ENCODE peak calls at places on chromosomes 1 and 21, in nine cellular contexts. One of them, this sample, is unnamed.
A peak's percentile ranks its signal among the peaks of the same experiment; 100 is the strongest.

GRCh38 chr1:159266832-159267231 is 35.3 kb upstream of the FCER1A start:
- DNase-seq in breast epithelium: no peak
- DNase-seq in esophagus squamous epithelium: no peak
- DNase-seq in CD8-positive, alpha-beta T cell: no peak
- DNase-seq in IMR-90: no peak
- DNase-seq in Calu3: no peak
- DNase-seq in OCI-LY7: no peak
- DNase-seq in H1: no peak
- DNase-seq in endothelial cell of umbilical vein: no peak
- DNase-seq in this sample: no peak

GRCh38 chr21:20739421-20739820 is 258.8 kb upstream of the NCAM2 start:
- DNase-seq in breast epithelium: no peak
- DNase-seq in esophagus squamous epithelium: no peak
- DNase-seq in CD8-positive, alpha-beta T cell: no peak
- DNase-seq in IMR-90: no peak
- DNase-seq in Calu3: no peak
- DNase-seq in OCI-LY7: no peak
- DNase-seq in H1: no peak
- DNase-seq in endothelial cell of umbilical vein: no peak
- DNase-seq in this sample: peak; percentile 1

GRCh38 chr1:22736496-22737088 is 26.0 kb downstream of the EPHB2 start:
- DNase-seq in breast epithelium: no peak
- DNase-seq in esophagus squamous epithelium: no peak
- DNase-seq in CD8-positive, alpha-beta T cell: no peak
- DNase-seq in IMR-90: no peak
- DNase-seq in Calu3: no peak
- DNase-seq in OCI-LY7: no peak
- DNase-seq in H1: no peak
- DNase-seq in endothelial cell of umbilical vein: no peak
- DNase-seq in this sample: peak; percentile 52

GRCh38 chr1:76640092-76640491 is 227.2 kb upstream of the ST6GALNAC5 start:
- DNase-seq in breast epithelium: no peak
- DNase-seq in esophagus squamous epithelium: no peak
- DNase-seq in CD8-positive, alpha-beta T cell: no peak
- DNase-seq in IMR-90: peak; percentile 11
- DNase-seq in Calu3: no peak
- DNase-seq in OCI-LY7: no peak
- DNase-seq in H1: no peak
- DNase-seq in endothelial cell of umbilical vein: no peak
- DNase-seq in this sample: no peak

GRCh38 chr1:23393706-23394105 is 24.1 kb upstream of the ZNF436 start:
- DNase-seq in breast epithelium: peak; percentile 31
- DNase-seq in esophagus squamous epithelium: no peak
- DNase-seq in CD8-positive, alpha-beta T cell: no peak
- DNase-seq in IMR-90: peak; percentile 76
- DNase-seq in Calu3: peak; percentile 6
- DNase-seq in OCI-LY7: no peak
- DNase-seq in H1: no peak
- DNase-seq in endothelial cell of umbilical vein: peak; percentile 25
- DNase-seq in this sample: no peak

GRCh38 chr21:35674272-35674671 is 386.1 kb downstream of the SETD4 start:
- DNase-seq in breast epithelium: no peak
- DNase-seq in esophagus squamous epithelium: no peak
- DNase-seq in CD8-positive, alpha-beta T cell: no peak
- DNase-seq in IMR-90: no peak
- DNase-seq in Calu3: no peak
- DNase-seq in OCI-LY7: no peak
- DNase-seq in H1: no peak
- DNase-seq in endothelial cell of umbilical vein: no peak
- DNase-seq in this sample: no peak

GRCh38 chr1:228768345-228768717 is 33.1 kb downstream of the RHOU start:
- DNase-seq in breast epithelium: no peak
- DNase-seq in esophagus squamous epithelium: no peak
- DNase-seq in CD8-positive, alpha-beta T cell: no peak
- DNase-seq in IMR-90: no peak
- DNase-seq in Calu3: peak; percentile 6
- DNase-seq in OCI-LY7: no peak
- DNase-seq in H1: no peak
- DNase-seq in endothelial cell of umbilical vein: no peak
- DNase-seq in this sample: no peak

GRCh38 chr1:34129630-34130029 is 35.4 kb downstream of the CSMD2 start:
- DNase-seq in breast epithelium: no peak
- DNase-seq in esophagus squamous epithelium: no peak
- DNase-seq in CD8-positive, alpha-beta T cell: no peak
- DNase-seq in IMR-90: no peak
- DNase-seq in Calu3: no peak
- DNase-seq in OCI-LY7: no peak
- DNase-seq in H1: no peak
- DNase-seq in endothelial cell of umbilical vein: no peak
- DNase-seq in this sample: no peak

GRCh38 chr1:194959795-194960194 is 1648.4 kb downstream of the KCNT2 start:
- DNase-seq in breast epithelium: no peak
- DNase-seq in esophagus squamous epithelium: no peak
- DNase-seq in CD8-positive, alpha-beta T cell: no peak
- DNase-seq in IMR-90: no peak
- DNase-seq in Calu3: no peak
- DNase-seq in OCI-LY7: no peak
- DNase-seq in H1: no peak
- DNase-seq in endothelial cell of umbilical vein: no peak
- DNase-seq in this sample: no peak

GRCh38 chr21:43775795-43776430 is at the start of gene CSTB:
- DNase-seq in breast epithelium: peak; percentile 69
- DNase-seq in esophagus squamous epithelium: no peak
- DNase-seq in CD8-positive, alpha-beta T cell: peak; percentile 78
- DNase-seq in IMR-90: peak; percentile 38
- DNase-seq in Calu3: peak; percentile 20
- DNase-seq in OCI-LY7: peak; percentile 80
- DNase-seq in H1: no peak
- DNase-seq in endothelial cell of umbilical vein: peak; percentile 68
- DNase-seq in this sample: peak; percentile 86

GRCh38 chr1:36350659-36351171 is 27.3 kb upstream of the EVA1B start:
- DNase-seq in breast epithelium: peak; percentile 57
- DNase-seq in esophagus squamous epithelium: no peak
- DNase-seq in CD8-positive, alpha-beta T cell: peak; percentile 61
- DNase-seq in IMR-90: peak; percentile 80
- DNase-seq in Calu3: peak; percentile 76
- DNase-seq in OCI-LY7: no peak
- DNase-seq in H1: no peak
- DNase-seq in endothelial cell of umbilical vein: peak; percentile 85
- DNase-seq in this sample: peak; percentile 45

GRCh38 chr1:151171190-151171589 is 4.6 kb downstream of the TMOD4 start:
- DNase-seq in breast epithelium: no peak
- DNase-seq in esophagus squamous epithelium: no peak
- DNase-seq in CD8-positive, alpha-beta T cell: no peak
- DNase-seq in IMR-90: no peak
- DNase-seq in Calu3: no peak
- DNase-seq in OCI-LY7: no peak
- DNase-seq in H1: no peak
- DNase-seq in endothelial cell of umbilical vein: no peak
- DNase-seq in this sample: no peak

GRCh38 chr1:80450711-80451110 is 1350.0 kb upstream of the ADGRL2 start:
- DNase-seq in breast epithelium: peak; percentile 40
- DNase-seq in esophagus squamous epithelium: no peak
- DNase-seq in CD8-positive, alpha-beta T cell: no peak
- DNase-seq in IMR-90: no peak
- DNase-seq in Calu3: no peak
- DNase-seq in OCI-LY7: no peak
- DNase-seq in H1: no peak
- DNase-seq in endothelial cell of umbilical vein: no peak
- DNase-seq in this sample: no peak

GRCh38 chr1:83676106-83676505 is 322.8 kb downstream of the TTLL7 start:
- DNase-seq in breast epithelium: no peak
- DNase-seq in esophagus squamous epithelium: no peak
- DNase-seq in CD8-positive, alpha-beta T cell: no peak
- DNase-seq in IMR-90: no peak
- DNase-seq in Calu3: no peak
- DNase-seq in OCI-LY7: no peak
- DNase-seq in H1: no peak
- DNase-seq in endothelial cell of umbilical vein: no peak
- DNase-seq in this sample: no peak

GRCh38 chr1:88787023-88787903 is 103.2 kb downstream of the PKN2 start:
- DNase-seq in breast epithelium: no peak
- DNase-seq in esophagus squamous epithelium: no peak
- DNase-seq in CD8-positive, alpha-beta T cell: no peak
- DNase-seq in IMR-90: no peak
- DNase-seq in Calu3: no peak
- DNase-seq in OCI-LY7: no peak
- DNase-seq in H1: no peak
- DNase-seq in endothelial cell of umbilical vein: no peak
- DNase-seq in this sample: no peak

GRCh38 chr21:44084496-44085241 is 22.5 kb upstream of the PWP2 start:
- DNase-seq in breast epithelium: no peak
- DNase-seq in esophagus squamous epithelium: no peak
- DNase-seq in CD8-positive, alpha-beta T cell: no peak
- DNase-seq in IMR-90: no peak
- DNase-seq in Calu3: no peak
- DNase-seq in OCI-LY7: no peak
- DNase-seq in H1: no peak
- DNase-seq in endothelial cell of umbilical vein: no peak
- DNase-seq in this sample: no peak

GRCh38 chr1:232164078-232164963 is 465.6 kb downstream of the SIPA1L2 start:
- DNase-seq in breast epithelium: no peak
- DNase-seq in esophagus squamous epithelium: no peak
- DNase-seq in CD8-positive, alpha-beta T cell: no peak
- DNase-seq in IMR-90: no peak
- DNase-seq in Calu3: no peak
- DNase-seq in OCI-LY7: no peak
- DNase-seq in H1: no peak
- DNase-seq in endothelial cell of umbilical vein: no peak
- DNase-seq in this sample: no peak

GRCh38 chr1:178688244-178688643 is 36.8 kb upstream of the RALGPS2 start:
- DNase-seq in breast epithelium: no peak
- DNase-seq in esophagus squamous epithelium: no peak
- DNase-seq in CD8-positive, alpha-beta T cell: no peak
- DNase-seq in IMR-90: peak; percentile 26
- DNase-seq in Calu3: no peak
- DNase-seq in OCI-LY7: no peak
- DNase-seq in H1: no peak
- DNase-seq in endothelial cell of umbilical vein: no peak
- DNase-seq in this sample: no peak

GRCh38 chr21:29018540-29018939 is 609 bp downstream of the RWDD2B start:
- DNase-seq in breast epithelium: no peak
- DNase-seq in esophagus squamous epithelium: no peak
- DNase-seq in CD8-positive, alpha-beta T cell: no peak
- DNase-seq in IMR-90: no peak
- DNase-seq in Calu3: no peak
- DNase-seq in OCI-LY7: no peak
- DNase-seq in H1: no peak
- DNase-seq in endothelial cell of umbilical vein: peak; percentile 15
- DNase-seq in this sample: no peak

GRCh38 chr1:115134850-115135484 is 45.7 kb upstream of the TSPAN2 start:
- DNase-seq in breast epithelium: peak; percentile 53
- DNase-seq in esophagus squamous epithelium: no peak
- DNase-seq in CD8-positive, alpha-beta T cell: no peak
- DNase-seq in IMR-90: peak; percentile 82
- DNase-seq in Calu3: peak; percentile 22
- DNase-seq in OCI-LY7: no peak
- DNase-seq in H1: no peak
- DNase-seq in endothelial cell of umbilical vein: peak; percentile 12
- DNase-seq in this sample: no peak
- TF ChIP-seq CTCF in breast epithelium: no peak
- TF ChIP-seq CTCF in esophagus squamous epithelium: no peak
- TF ChIP-seq CTCF in CD8-positive, alpha-beta T cell: no peak
- TF ChIP-seq CTCF in IMR-90: no peak
- TF ChIP-seq CTCF in Calu3: no peak
- TF ChIP-seq CTCF in OCI-LY7: no peak
- TF ChIP-seq CTCF in H1: no peak
- TF ChIP-seq CTCF in endothelial cell of umbilical vein: no peak
- TF ChIP-seq CTCF in this sample: no peak

GRCh38 chr1:153353226-153353947 is 4.3 kb upstream of the S100A9 start:
- DNase-seq in breast epithelium: peak; percentile 12
- DNase-seq in esophagus squamous epithelium: no peak
- DNase-seq in CD8-positive, alpha-beta T cell: no peak
- DNase-seq in IMR-90: no peak
- DNase-seq in Calu3: peak; percentile 56
- DNase-seq in OCI-LY7: peak; percentile 7
- DNase-seq in H1: no peak
- DNase-seq in endothelial cell of umbilical vein: no peak
- DNase-seq in this sample: no peak
- TF ChIP-seq CTCF in breast epithelium: no peak
- TF ChIP-seq CTCF in esophagus squamous epithelium: peak; percentile 17
- TF ChIP-seq CTCF in CD8-positive, alpha-beta T cell: no peak
- TF ChIP-seq CTCF in IMR-90: peak; percentile 29
- TF ChIP-seq CTCF in Calu3: peak; percentile 52
- TF ChIP-seq CTCF in OCI-LY7: peak; percentile 46
- TF ChIP-seq CTCF in H1: peak; percentile 78
- TF ChIP-seq CTCF in endothelial cell of umbilical vein: peak; percentile 35
- TF ChIP-seq CTCF in this sample: peak; percentile 44

GRCh38 chr1:39386997-39387396 is 104.4 kb upstream of the BMP8A start:
- DNase-seq in breast epithelium: no peak
- DNase-seq in esophagus squamous epithelium: no peak
- DNase-seq in CD8-positive, alpha-beta T cell: no peak
- DNase-seq in IMR-90: no peak
- DNase-seq in Calu3: no peak
- DNase-seq in OCI-LY7: no peak
- DNase-seq in H1: no peak
- DNase-seq in endothelial cell of umbilical vein: no peak
- DNase-seq in this sample: no peak

GRCh38 chr1:39385067-39385988 is 106.1 kb upstream of the BMP8A start:
- DNase-seq in breast epithelium: no peak
- DNase-seq in esophagus squamous epithelium: no peak
- DNase-seq in CD8-positive, alpha-beta T cell: no peak
- DNase-seq in IMR-90: peak; percentile 45
- DNase-seq in Calu3: no peak
- DNase-seq in OCI-LY7: no peak
- DNase-seq in H1: no peak
- DNase-seq in endothelial cell of umbilical vein: no peak
- DNase-seq in this sample: no peak

GRCh38 chr1:39391741-39392679 is 99.4 kb upstream of the BMP8A start:
- DNase-seq in breast epithelium: peak; percentile 34
- DNase-seq in esophagus squamous epithelium: no peak
- DNase-seq in CD8-positive, alpha-beta T cell: no peak
- DNase-seq in IMR-90: peak; percentile 90
- DNase-seq in Calu3: peak; percentile 57
- DNase-seq in OCI-LY7: no peak
- DNase-seq in H1: no peak
- DNase-seq in endothelial cell of umbilical vein: peak; percentile 93
- DNase-seq in this sample: peak; percentile 47

GRCh38 chr1:39392851-39393573 is 98.4 kb upstream of the BMP8A start:
- DNase-seq in breast epithelium: no peak
- DNase-seq in esophagus squamous epithelium: no peak
- DNase-seq in CD8-positive, alpha-beta T cell: no peak
- DNase-seq in IMR-90: no peak
- DNase-seq in Calu3: no peak
- DNase-seq in OCI-LY7: no peak
- DNase-seq in H1: no peak
- DNase-seq in endothelial cell of umbilical vein: peak; percentile 83
- DNase-seq in this sample: no peak

GRCh38 chr1:39387452-39387851 is 104.0 kb upstream of the BMP8A start:
- DNase-seq in breast epithelium: no peak
- DNase-seq in esophagus squamous epithelium: no peak
- DNase-seq in CD8-positive, alpha-beta T cell: no peak
- DNase-seq in IMR-90: peak; percentile 94
- DNase-seq in Calu3: peak; percentile 36
- DNase-seq in OCI-LY7: no peak
- DNase-seq in H1: no peak
- DNase-seq in endothelial cell of umbilical vein: peak; percentile 58
- DNase-seq in this sample: no peak
- TF ChIP-seq CTCF in breast epithelium: no peak
- TF ChIP-seq CTCF in esophagus squamous epithelium: no peak
- TF ChIP-seq CTCF in CD8-positive, alpha-beta T cell: no peak
- TF ChIP-seq CTCF in IMR-90: peak; percentile 53
- TF ChIP-seq CTCF in Calu3: peak; percentile 36
- TF ChIP-seq CTCF in OCI-LY7: peak; percentile 21
- TF ChIP-seq CTCF in H1: no peak
- TF ChIP-seq CTCF in endothelial cell of umbilical vein: peak; percentile 36
- TF ChIP-seq CTCF in this sample: no peak

GRCh38 chr1:1841575-1841991 is 49.3 kb downstream of the GNB1 start:
- DNase-seq in breast epithelium: no peak
- DNase-seq in esophagus squamous epithelium: no peak
- DNase-seq in CD8-positive, alpha-beta T cell: no peak
- DNase-seq in IMR-90: no peak
- DNase-seq in Calu3: no peak
- DNase-seq in OCI-LY7: peak; percentile 46
- DNase-seq in H1: no peak
- DNase-seq in endothelial cell of umbilical vein: no peak
- DNase-seq in this sample: no peak
- TF ChIP-seq CTCF in breast epithelium: no peak
- TF ChIP-seq CTCF in esophagus squamous epithelium: no peak
- TF ChIP-seq CTCF in CD8-positive, alpha-beta T cell: no peak
- TF ChIP-seq CTCF in IMR-90: peak; percentile 7
- TF ChIP-seq CTCF in Calu3: no peak
- TF ChIP-seq CTCF in OCI-LY7: peak; percentile 66
- TF ChIP-seq CTCF in H1: no peak
- TF ChIP-seq CTCF in endothelial cell of umbilical vein: no peak
- TF ChIP-seq CTCF in this sample: no peak